ENCODE peak calls at places on chromosomes 5 and 9, in five cellular contexts. Y, Z, D, P and R are unnamed samples.

GRCh38 chr9:78572266-78572665 is 275.3 kb downstream of the PSAT1 start:
- DNase-seq in Y (peak; percentile 31), Z (no peak), D (peak; percentile 70), P (no peak), R (no peak)

GRCh38 chr5:114007678-114008077 is 354.2 kb upstream of the KCNN2 start:
- DNase-seq in Y (no peak), Z (no peak), D (no peak), P (no peak), R (no peak)

GRCh38 chr9:117744390-117744789 is 40.2 kb downstream of the TLR4 start:
- DNase-seq in Y (no peak), Z (no peak), D (no peak), P (no peak), R (no peak)

GRCh38 chr5:67319935-67320725 is 123.5 kb upstream of the CD180 start:
- DNase-seq in Y (no peak), Z (no peak), D (peak; percentile 79), P (no peak), R (no peak)

GRCh38 chr9:113590991-113591898 is 127.7 kb downstream of the RGS3 start:
- DNase-seq in Y (peak; percentile 66), Z (peak; percentile 77), D (peak; percentile 61), P (peak; percentile 81), R (no peak)

GRCh38 chr5:164355267-164355830 is 849.9 kb downstream of the MAT2B start:
- DNase-seq in Y (no peak), Z (no peak), D (no peak), P (no peak), R (no peak)

GRCh38 chr9:6996061-6996854 is 238.5 kb downstream of the KDM4C start:
- DNase-seq in Y (no peak), Z (no peak), D (no peak), P (no peak), R (no peak)

GRCh38 chr5:56681346-56681745 is 134.0 kb upstream of the MAP3K1 start:
- DNase-seq in Y (no peak), Z (no peak), D (no peak), P (no peak), R (no peak)

GRCh38 chr5:5822729-5823257 is 400.3 kb downstream of the ICE1 start:
- DNase-seq in Y (no peak), Z (no peak), D (no peak), P (no peak), R (no peak)

GRCh38 chr5:55451976-55452375 is 82.8 kb downstream of the PLPP1 start:
- DNase-seq in Y (no peak), Z (no peak), D (no peak), P (no peak), R (no peak)

GRCh38 chr9:128409998-128410397 is 10.7 kb upstream of the CERCAM start:
- DNase-seq in Y (peak; percentile 43), Z (peak; percentile 59), D (no peak), P (no peak), R (no peak)

GRCh38 chr5:87029951-87030350 is 237.7 kb upstream of the RASA1 start:
- DNase-seq in Y (no peak), Z (no peak), D (no peak), P (no peak), R (no peak)

GRCh38 chr5:56290378-56291057 is 57.4 kb upstream of the ANKRD55 start:
- DNase-seq in Y (no peak), Z (no peak), D (no peak), P (no peak), R (no peak)

GRCh38 chr5:133420440-133421301 is 191.7 kb downstream of the FSTL4 start:
- DNase-seq in Y (no peak), Z (no peak), D (no peak), P (no peak), R (no peak)

GRCh38 chr9:33718987-33719386 is 76.4 kb upstream of the PRSS3 start:
- DNase-seq in Y (peak; percentile 27), Z (no peak), D (no peak), P (peak; percentile 32), R (no peak)

GRCh38 chr5:141100243-141100805 is at the start of gene PCDHB3:
- DNase-seq in Y (no peak), Z (peak; percentile 20), D (no peak), P (peak; percentile 29), R (no peak)

GRCh38 chr9:91659529-91660294 is 236.1 kb upstream of the NFIL3 start:
- DNase-seq in Y (peak; percentile 23), Z (peak; percentile 16), D (no peak), P (no peak), R (no peak)

GRCh38 chr5:93417500-93417899 is 163.5 kb downstream of the NR2F1-AS1 start:
- DNase-seq in Y (no peak), Z (no peak), D (no peak), P (no peak), R (no peak)

GRCh38 chr5:67395790-67396418 is 199.3 kb upstream of the CD180 start:
- DNase-seq in Y (no peak), Z (no peak), D (no peak), P (no peak), R (no peak)

GRCh38 chr9:8020161-8020560 is 220.6 kb upstream of the DMAC1 start:
- DNase-seq in Y (no peak), Z (no peak), D (no peak), P (no peak), R (no peak)

GRCh38 chr5:140674211-140674610 is 835 bp upstream of the DND1 start:
- DNase-seq in Y (no peak), Z (no peak), D (no peak), P (no peak), R (no peak)

GRCh38 chr5:74725331-74725730 is 40.3 kb downstream of the HEXB start:
- DNase-seq in Y (no peak), Z (no peak), D (no peak), P (no peak), R (no peak)

GRCh38 chr5:110703481-110703880 is 23.0 kb downstream of the TMEM232 start:
- DNase-seq in Y (no peak), Z (no peak), D (no peak), P (no peak), R (no peak)

GRCh38 chr9:131636593-131636992 is 91.3 kb downstream of the PRRT1B start:
- DNase-seq in Y (no peak), Z (no peak), D (no peak), P (no peak), R (no peak)

GRCh38 chr9:110763568-110763967 is 95.0 kb downstream of the MUSK start:
- DNase-seq in Y (no peak), Z (no peak), D (peak; percentile 56), P (no peak), R (no peak)

GRCh38 chr5:161546463-161547301 is at the start of gene GABRB2:
- DNase-seq in Y (no peak), Z (peak; percentile 25), D (peak; percentile 11), P (peak; percentile 54), R (no peak)

GRCh38 chr9:95079461-95079860 is 238.0 kb downstream of the FANCC start:
- DNase-seq in Y (no peak), Z (no peak), D (no peak), P (no peak), R (no peak)

GRCh38 chr9:95821999-95822398 is 53.5 kb upstream of the ERCC6L2 start:
- DNase-seq in Y (no peak), Z (no peak), D (no peak), P (no peak), R (no peak)

GRCh38 chr5:88684136-88684500 is 198.9 kb downstream of the MEF2C start:
- DNase-seq in Y (no peak), Z (no peak), D (no peak), P (no peak), R (no peak)

GRCh38 chr9:108722396-108722795 is 133.4 kb downstream of the ACTL7B start:
- DNase-seq in Y (no peak), Z (no peak), D (peak; percentile 42), P (peak; percentile 64), R (no peak)

GRCh38 chr9:109301012-109301411 is 19.8 kb downstream of the EPB41L4B start:
- DNase-seq in Y (no peak), Z (no peak), D (no peak), P (no peak), R (no peak)

DNA sequence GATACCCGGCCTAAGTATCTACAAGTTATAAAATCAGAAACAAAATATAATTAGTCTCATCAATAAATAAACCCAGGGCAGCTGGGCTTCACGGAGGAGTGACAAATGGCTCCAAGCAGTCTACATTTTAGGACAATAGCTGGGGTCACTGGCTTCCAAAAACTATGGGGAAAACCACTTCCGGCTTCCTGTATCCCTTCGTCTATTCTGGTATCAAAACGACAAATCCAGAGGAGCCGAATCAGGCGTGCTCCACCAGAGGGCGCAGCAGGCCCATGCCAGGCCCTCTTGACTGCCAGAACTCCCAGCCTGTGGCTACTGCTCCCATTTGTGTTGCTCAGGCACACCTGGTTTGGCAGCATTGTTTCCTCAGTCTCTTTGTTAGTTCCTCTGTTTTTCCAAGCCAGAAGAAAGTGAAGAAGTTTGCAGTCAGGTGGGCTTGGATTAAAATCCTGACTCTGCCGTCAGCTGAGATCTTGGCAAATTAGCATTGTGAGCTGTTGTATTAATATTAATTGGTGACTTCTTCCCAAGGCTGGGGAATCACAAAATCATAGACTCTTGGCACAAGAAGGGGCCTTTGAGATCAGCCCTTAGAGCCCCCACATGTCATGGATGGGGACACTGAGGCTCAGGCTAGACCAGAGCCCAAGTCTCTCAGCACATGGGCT is 11.6 kb upstream of the RAB14 start:
- DNase-seq in Y (peak; percentile 87), Z (peak; percentile 88), D (peak; percentile 77), P (peak; percentile 90), R (peak; percentile 91)
- H3K27ac ChIP-seq in Y (no peak overlapping the region), Z (peak overlapping the region; percentile 12), D (no peak overlapping the region), P (no peak overlapping the region), R (peak overlapping the region; percentile 65)

DNA sequence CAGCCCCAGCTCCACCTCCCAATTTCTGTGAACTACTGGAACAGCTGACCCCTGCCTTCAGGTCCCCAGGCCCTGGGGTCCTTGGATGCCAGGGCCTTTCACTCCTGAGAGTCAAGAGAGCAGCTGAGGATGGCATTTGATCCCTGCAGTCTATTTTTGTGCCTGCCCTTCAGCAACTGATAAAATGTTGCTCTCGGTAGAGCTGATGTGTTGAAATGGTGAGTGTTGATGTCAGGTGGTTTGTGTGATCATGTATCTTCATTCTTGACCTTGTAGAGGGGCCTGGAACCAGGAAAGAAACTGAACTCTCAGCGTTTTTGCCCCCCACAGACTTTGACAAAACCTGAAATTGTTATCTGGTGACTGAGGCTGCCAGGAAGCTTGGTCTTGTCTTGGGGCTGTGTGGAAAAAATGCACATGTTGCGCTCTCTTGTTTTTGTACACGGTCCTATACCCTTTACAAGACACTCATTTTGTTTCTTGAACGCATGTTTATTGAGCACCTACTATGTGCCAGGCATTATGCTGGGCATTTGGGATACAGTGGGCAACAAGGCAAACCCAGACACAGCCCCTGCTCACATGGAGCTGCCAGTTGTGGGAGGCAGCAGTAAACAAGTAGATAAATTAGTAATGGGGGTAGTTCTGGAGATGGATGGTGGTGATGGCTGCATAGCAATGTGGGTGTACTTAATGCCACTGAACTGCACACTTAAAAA is 78.3 kb downstream of the PPARGC1B start:
- DNase-seq in Y (no peak), Z (no peak), D (no peak), P (no peak), R (no peak)
- H3K27ac ChIP-seq in Y (no peak overlapping the region), Z (no peak overlapping the region), D (no peak overlapping the region), P (peak overlapping the region; percentile 99), R (no peak overlapping the region)

DNA sequence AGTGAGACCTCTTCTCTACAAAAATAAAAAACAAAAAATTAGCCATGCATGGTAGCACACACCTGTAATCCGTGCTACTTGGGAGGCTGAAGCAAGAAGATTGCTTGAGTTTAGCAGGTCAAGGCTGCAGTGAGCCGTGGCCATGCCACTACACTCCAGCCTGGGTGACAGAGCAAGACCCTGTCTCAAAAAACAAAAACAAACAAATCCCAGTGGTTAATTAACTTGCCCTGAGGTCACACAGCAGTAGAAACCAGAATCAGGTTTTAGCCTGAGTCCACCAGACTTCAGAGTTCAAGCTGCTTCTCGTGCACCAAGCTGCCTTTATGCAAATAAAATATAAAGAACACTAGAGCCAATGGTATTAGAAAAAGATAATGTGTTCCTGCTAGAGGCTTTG is 169.7 kb downstream of the GOLPH3 start:
- DNase-seq in Y (no peak), Z (no peak), D (no peak), P (no peak), R (no peak)
- H3K27ac ChIP-seq in Y (no peak overlapping the region), Z (no peak overlapping the region), D (no peak overlapping the region), P (no peak overlapping the region), R (no peak overlapping the region)

GRCh38 chr9:642014-642413 is 199.5 kb upstream of the DMRT1 start:
- DNase-seq in Y (no peak), Z (no peak), D (no peak), P (no peak), R (no peak)
- H3K27ac ChIP-seq in Y (no peak overlapping the region), Z (no peak overlapping the region), D (no peak overlapping the region), P (peak overlapping the region; percentile 9), R (peak overlapping the region; percentile 34)